ENCODE peak calls at places on chromosome 1, in nine cellular contexts. K is right cardiac atrium; T is stimulated activated CD4-positive, alpha-beta T cell treated with anti-CD3 and anti-CD28 coated beads, TNF-alpha, amount 100 ng/mL, for 1 hour; Q is AG08395; I is anterior cingulate cortex; B is aorta; H is mesenteric fat pad; D is NAMALWA; J is GM03348. E is an unnamed sample.

GRCh38 chr1:88936760-88937342 is 45.5 kb upstream of the GTF2B start:
- DNase-seq in K (no peak), T (no peak), Q (no peak), I (no peak), B (no peak), H (no peak), D (no peak), J (no peak), E (no peak)

GRCh38 chr1:245365621-245366020 is 210.8 kb downstream of the KIF26B start:
- DNase-seq in K (no peak), T (no peak), Q (no peak), I (no peak), B (no peak), H (no peak), D (no peak), J (no peak), E (no peak)

GRCh38 chr1:94739521-94740061 is 80.6 kb upstream of the SLC44A3 start:
- DNase-seq in K (peak), T (no peak), Q (peak), I (no peak), B (peak), H (no peak), D (no peak), J (peak), E (no peak)

GRCh38 chr1:201648911-201649775 is 110.2 kb downstream of the NAV1 start:
- DNase-seq in K (peak), T (no peak), Q (no peak), I (no peak), B (peak), H (no peak), D (no peak), J (peak), E (peak)

GRCh38 chr1:64962447-64962846 is 3.9 kb downstream of the JAK1 start:
- DNase-seq in K (no peak), T (no peak), Q (no peak), I (no peak), B (no peak), H (no peak), D (peak), J (no peak), E (no peak)

GRCh38 chr1:40986328-40986783 is 6.9 kb downstream of the CTPS1 start:
- DNase-seq in K (no peak), T (no peak), Q (no peak), I (no peak), B (no peak), H (no peak), D (no peak), J (no peak), E (no peak)

GRCh38 chr1:27804791-27805190 is 25.8 kb upstream of the PPP1R8 start:
- DNase-seq in K (no peak), T (no peak), Q (no peak), I (no peak), B (no peak), H (no peak), D (no peak), J (no peak), E (no peak)

GRCh38 chr1:89953072-89953626 is 41.8 kb upstream of the ZNF326 start:
- DNase-seq in K (no peak), T (peak), Q (peak), I (no peak), B (no peak), H (no peak), D (peak), J (peak), E (no peak)

GRCh38 chr1:70706381-70707173 is 295.5 kb downstream of the CTH start:
- DNase-seq in K (peak), T (no peak), Q (no peak), I (no peak), B (no peak), H (no peak), D (no peak), J (peak), E (no peak)

GRCh38 chr1:36093919-36094318 is 5.2 kb downstream of the ADPRS start:
- DNase-seq in K (no peak), T (no peak), Q (no peak), I (peak), B (no peak), H (no peak), D (no peak), J (no peak), E (no peak)

GRCh38 chr1:115364044-115364775 is 26.2 kb upstream of the NGF start:
- DNase-seq in K (peak), T (no peak), Q (peak), I (no peak), B (peak), H (no peak), D (no peak), J (peak), E (peak)

GRCh38 chr1:77888429-77889239 is at the start of gene NEXN:
- DNase-seq in K (peak), T (no peak), Q (peak), I (peak), B (peak), H (no peak), D (no peak), J (peak), E (peak)

GRCh38 chr1:227884370-227885134 is 63.2 kb downstream of the WNT9A start:
- DNase-seq in K (no peak), T (no peak), Q (no peak), I (no peak), B (no peak), H (peak), D (no peak), J (peak), E (no peak)

GRCh38 chr1:44030606-44031050 is 634 bp downstream of the SLC6A9 start:
- DNase-seq in K (peak), T (peak), Q (peak), I (peak), B (peak), H (no peak), D (peak), J (peak), E (peak)

GRCh38 chr1:197838836-197839235 is 63.6 kb upstream of the DENND1B start:
- DNase-seq in K (no peak), T (no peak), Q (peak), I (no peak), B (no peak), H (no peak), D (no peak), J (peak), E (no peak)

GRCh38 chr1:94629259-94630181 is 88.0 kb upstream of the F3 start:
- DNase-seq in K (no peak), T (no peak), Q (no peak), I (no peak), B (no peak), H (no peak), D (no peak), J (no peak), E (no peak)

GRCh38 chr1:204171751-204172178 is 5.6 kb upstream of the REN start:
- DNase-seq in K (no peak), T (no peak), Q (peak), I (no peak), B (no peak), H (no peak), D (no peak), J (no peak), E (no peak)

GRCh38 chr1:62991152-62991551 is 207.2 kb downstream of the ATG4C start:
- DNase-seq in K (no peak), T (no peak), Q (no peak), I (no peak), B (no peak), H (no peak), D (no peak), J (no peak), E (no peak)

GRCh38 chr1:246092136-246092535 is 414.9 kb downstream of the SMYD3 start:
- DNase-seq in K (no peak), T (no peak), Q (no peak), I (no peak), B (no peak), H (no peak), D (no peak), J (no peak), E (no peak)

GRCh38 chr1:186925881-186926676 is 97.3 kb downstream of the PLA2G4A start:
- DNase-seq in K (no peak), T (no peak), Q (no peak), I (no peak), B (no peak), H (no peak), D (no peak), J (peak), E (no peak)

GRCh38 chr1:188514917-188515316 is 1686.2 kb downstream of the PLA2G4A start:
- DNase-seq in K (no peak), T (no peak), Q (no peak), I (no peak), B (no peak), H (no peak), D (no peak), J (no peak), E (no peak)

GRCh38 chr1:12167493-12168429 is 970 bp downstream of the TNFRSF1B start:
- DNase-seq in K (no peak), T (no peak), Q (no peak), I (no peak), B (no peak), H (no peak), D (peak), J (no peak), E (no peak)

GRCh38 chr1:247415423-247416361 is at the start of gene NLRP3:
- DNase-seq in K (no peak), T (no peak), Q (no peak), I (peak), B (peak), H (no peak), D (peak), J (no peak), E (no peak)

GRCh38 chr1:227546055-227546454 is 17.3 kb upstream of the ZNF678 start:
- DNase-seq in K (peak), T (no peak), Q (no peak), I (no peak), B (no peak), H (no peak), D (no peak), J (peak), E (no peak)

GRCh38 chr1:153507926-153508583 is 27.7 kb downstream of the S100A6 start:
- DNase-seq in K (no peak), T (no peak), Q (no peak), I (no peak), B (no peak), H (no peak), D (no peak), J (no peak), E (no peak)

GRCh38 chr1:71049951-71050598 is 2.5 kb upstream of the PTGER3 start:
- DNase-seq in K (no peak), T (no peak), Q (peak), I (no peak), B (no peak), H (no peak), D (peak), J (peak), E (no peak)

GRCh38 chr1:19010995-19011696 is 54.7 kb upstream of the IFFO2 start:
- DNase-seq in K (peak), T (peak), Q (peak), I (no peak), B (peak), H (no peak), D (no peak), J (peak), E (peak)

GRCh38 chr1:47911424-47911823 is 85.8 kb downstream of the TRABD2B start:
- DNase-seq in K (no peak), T (no peak), Q (no peak), I (no peak), B (no peak), H (no peak), D (no peak), J (no peak), E (no peak)

GRCh38 chr1:33344896-33345295 is 24.0 kb upstream of the A3GALT2 start:
- DNase-seq in K (no peak), T (no peak), Q (no peak), I (no peak), B (no peak), H (no peak), D (no peak), J (no peak), E (no peak)

GRCh38 chr1:207944571-207944970 is 33.6 kb upstream of the CD34 start:
- DNase-seq in K (no peak), T (no peak), Q (no peak), I (no peak), B (no peak), H (no peak), D (no peak), J (peak), E (no peak)

E was measured in ovary.